ENCODE peak calls at places on chromosomes 5 and 9, in seven cellular contexts. A, Q, B, N, F, W and R are unnamed samples.

GRCh38 chr5:136655429-136655828 is 290.1 kb upstream of the TRPC7 start:
- DNase-seq in F (peak; percentile 69), B (no peak), Q (no peak), A (no peak), N (no peak), W (no peak), R (no peak)

GRCh38 chr9:137374131-137374845 is 48.7 kb downstream of the EXD3 start:
- DNase-seq in A (no peak), F (no peak), N (peak; percentile 48), W (no peak), Q (no peak), B (no peak), R (no peak)

GRCh38 chr5:54823006-54823405 is 162.4 kb downstream of the ESM1 start:
- DNase-seq in A (no peak), Q (no peak), F (no peak), N (no peak), W (no peak), B (no peak), R (no peak)

GRCh38 chr9:120482424-120483186 is 97.4 kb downstream of the CDK5RAP2 start:
- DNase-seq in A (no peak), B (no peak), W (no peak), F (no peak), Q (no peak), N (no peak), R (no peak)

GRCh38 chr5:127820910-127821553 is 117.8 kb downstream of the CCDC192 start:
- DNase-seq in N (no peak), W (no peak), Q (no peak), F (peak; percentile 91), B (no peak), A (no peak), R (peak; percentile 64)

GRCh38 chr5:1329111-1329579 is 15.8 kb downstream of the CLPTM1L start:
- DNase-seq in F (no peak), W (no peak), N (no peak), A (no peak), Q (no peak), B (no peak), R (no peak)

GRCh38 chr5:118628672-118629354 is 359.5 kb downstream of the DTWD2 start:
- DNase-seq in Q (no peak), A (no peak), W (no peak), F (no peak), B (no peak), N (no peak), R (peak; percentile 34)

GRCh38 chr5:171309526-171310333 is 682 bp downstream of the TLX3 start:
- DNase-seq in A (no peak), B (no peak), N (no peak), W (no peak), F (peak; percentile 46), Q (no peak), R (peak; percentile 34)

GRCh38 chr5:1298723-1299510 is 4.0 kb upstream of the TERT start:
- DNase-seq in W (no peak), F (no peak), B (no peak), N (no peak), A (no peak), Q (no peak), R (no peak)

GRCh38 chr9:77131411-77131810 is 45.9 kb upstream of the VPS13A start:
- DNase-seq in F (no peak), W (no peak), B (no peak), Q (no peak), A (no peak), N (no peak), R (peak; percentile 87)

GRCh38 chr5:171926311-171926710 is 80.1 kb downstream of the FBXW11 start:
- DNase-seq in F (no peak), A (no peak), W (no peak), N (no peak), Q (no peak), B (no peak), R (no peak)

GRCh38 chr5:122170630-122171029 is 41.3 kb downstream of the ZNF474 start:
- DNase-seq in F (peak; percentile 88), N (no peak), W (no peak), B (no peak), Q (no peak), A (no peak), R (peak; percentile 26)

GRCh38 chr9:129237804-129238203 is 59.7 kb upstream of the IER5L start:
- DNase-seq in N (no peak), A (no peak), Q (no peak), W (no peak), F (no peak), B (no peak), R (no peak)

GRCh38 chr5:74232281-74232680 is 408.2 kb downstream of the ENC1 start:
- DNase-seq in Q (no peak), N (no peak), B (no peak), W (no peak), A (no peak), F (peak; percentile 97), R (no peak)

GRCh38 chr9:22214021-22214420 is 204.9 kb upstream of the CDKN2B start:
- DNase-seq in N (no peak), B (no peak), A (no peak), W (no peak), Q (no peak), F (peak; percentile 17), R (no peak)

GRCh38 chr5:38601843-38602424 is 45.5 kb upstream of the LIFR start:
- DNase-seq in Q (no peak), F (peak; percentile 91), W (no peak), B (no peak), N (no peak), A (no peak), R (no peak)

GRCh38 chr5:133245191-133246052 is 193.6 kb downstream of the HSPA4 start:
- DNase-seq in B (no peak), Q (no peak), A (no peak), N (no peak), F (peak; percentile 93), W (no peak), R (no peak)